ENCODE peak calls at places on chromosomes 4 and X, in nine cellular contexts. P is endodermal cell, G is suprapubic skin, F is left lung, D is right lobe of liver, N is fibroblast of lung, Z is astrocyte, H is body of pancreas, I is upper lobe of right lung. Y is an unnamed sample.
A peak's percentile ranks its signal among the peaks of the same experiment; 100 is the strongest.

GRCh38 chrX:123899701-123900100 is 39.8 kb downstream of the XIAP start:
- DNase-seq in P (no peak), G (no peak), F (no peak), D (no peak), N (peak; percentile 39), Z (peak; percentile 17), H (no peak), I (no peak), Y (no peak)

GRCh38 chrX:20461576-20461975 is 194.9 kb upstream of the RPS6KA3 start:
- DNase-seq in P (no peak), G (no peak), F (no peak), D (no peak), N (peak; percentile 81), Z (peak; percentile 78), H (no peak), I (no peak), Y (peak; percentile 73)

GRCh38 chr4:41009411-41009810 is 204.9 kb downstream of the APBB2 start:
- DNase-seq in P (no peak), G (no peak), F (no peak), D (no peak), N (peak; percentile 72), Z (peak; percentile 69), H (no peak), I (no peak), Y (peak; percentile 5)

GRCh38 chrX:20029728-20030127 is 38.9 kb upstream of the BCLAF3 start:
- DNase-seq in P (no peak), G (no peak), F (no peak), D (peak; percentile 55), N (no peak), Z (no peak), H (peak; percentile 38), I (no peak), Y (peak; percentile 9)

GRCh38 chrX:138710311-138710791 is 1.2 kb downstream of the FGF13 start:
- DNase-seq in P (peak; percentile 57), G (no peak), F (peak; percentile 35), D (no peak), N (no peak), Z (no peak), H (no peak), I (no peak), Y (no peak)

GRCh38 chrX:34654939-34655338 is 2.1 kb downstream of the TMEM47 start:
- DNase-seq in P (no peak), G (no peak), F (no peak), D (no peak), N (peak; percentile 20), Z (no peak), H (no peak), I (no peak), Y (no peak)

GRCh38 chr4:46354863-46355262 is 35.1 kb downstream of the GABRA2 start:
- DNase-seq in P (no peak), G (no peak), F (no peak), D (no peak), N (no peak), Z (no peak), H (no peak), I (no peak), Y (no peak)

GRCh38 chrX:118350715-118351114 is 4.8 kb downstream of the WDR44 start:
- DNase-seq in P (no peak), G (no peak), F (no peak), D (no peak), N (no peak), Z (no peak), H (no peak), I (no peak), Y (no peak)

GRCh38 chrX:153226344-153227190 is 47.5 kb downstream of the MAGEA1 start:
- DNase-seq in P (peak; percentile 96), G (no peak), F (peak; percentile 79), D (no peak), N (peak; percentile 36), Z (peak; percentile 20), H (peak; percentile 9), I (peak; percentile 91), Y (peak; percentile 47)

GRCh38 chrX:153801646-153802045 is 7.2 kb downstream of the SSR4 start:
- DNase-seq in P (no peak), G (no peak), F (no peak), D (no peak), N (no peak), Z (no peak), H (no peak), I (no peak), Y (no peak)

GRCh38 chr4:7929530-7929951 is 10.1 kb downstream of the AFAP1 start:
- DNase-seq in P (peak; percentile 81), G (no peak), F (no peak), D (no peak), N (no peak), Z (no peak), H (peak; percentile 33), I (peak; percentile 72), Y (no peak)

GRCh38 chr4:2662598-2662997 is 93.5 kb downstream of the TNIP2 start:
- DNase-seq in P (no peak), G (no peak), F (no peak), D (no peak), N (peak; percentile 87), Z (peak; percentile 86), H (no peak), I (no peak), Y (no peak)

GRCh38 chr4:2663275-2663674 is 92.9 kb downstream of the TNIP2 start:
- DNase-seq in P (no peak), G (no peak), F (no peak), D (no peak), N (no peak), Z (no peak), H (no peak), I (no peak), Y (no peak)

DNA sequence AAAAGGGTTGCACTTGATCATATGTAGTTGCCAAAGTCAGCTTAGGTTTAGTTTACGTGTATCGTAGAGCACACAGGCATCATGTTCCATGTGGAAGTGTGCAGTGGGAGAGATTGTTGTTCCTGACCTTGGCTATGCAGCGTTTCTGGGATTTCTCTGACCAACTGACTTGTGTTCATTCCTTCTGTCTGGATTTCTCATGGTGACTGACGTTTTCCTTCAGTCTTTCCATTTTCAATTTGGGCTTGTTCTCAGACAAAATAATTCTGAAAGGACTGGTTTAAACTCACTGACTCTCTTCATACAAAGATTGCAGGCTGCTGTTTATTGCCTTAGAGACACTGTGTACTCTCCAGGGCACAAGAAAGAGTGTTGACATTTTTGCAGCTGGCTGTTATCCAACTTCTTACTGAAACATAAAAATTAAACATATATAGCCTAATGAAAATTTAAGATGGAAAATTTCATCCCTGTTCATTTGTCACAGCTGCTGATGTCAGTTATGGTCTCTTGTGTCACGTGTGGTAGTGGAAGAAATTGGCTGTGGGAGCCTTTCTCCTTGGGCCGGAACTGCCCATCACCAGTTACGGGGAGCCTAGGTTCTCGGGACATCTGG is 95.4 kb downstream of the TNIP2 start:
- DNase-seq in P (no peak), G (no peak), F (no peak), D (no peak), N (no peak), Z (no peak), H (no peak), I (no peak), Y (no peak)
- H3K36me3 ChIP-seq in P (peaks cover 78% of the 10 kb centered on the region), G (peaks cover 54% of the 10 kb centered on the region), F (no peaks in the 10 kb centered on the region), D (peaks cover 65% of the 10 kb centered on the region), N (peaks cover 15% of the 10 kb centered on the region), Z (peaks cover 38% of the 10 kb centered on the region), H (peaks cover 6% of the 10 kb centered on the region), I (peaks cover 75% of the 10 kb centered on the region), Y (peaks cover 5% of the 10 kb centered on the region)

GRCh38 chr4:15131551-15131950 is 129.3 kb downstream of the CPEB2 start:
- DNase-seq in P (peak; percentile 52), G (no peak), F (peak; percentile 10), D (no peak), N (no peak), Z (no peak), H (no peak), I (no peak), Y (no peak)
- TF ChIP-seq CTCF in P (no peak), G (no peak), F (no peak), D (no peak), N (no peak), Z (no peak), H (no peak), I (no peak), Y (no peak)

DNA sequence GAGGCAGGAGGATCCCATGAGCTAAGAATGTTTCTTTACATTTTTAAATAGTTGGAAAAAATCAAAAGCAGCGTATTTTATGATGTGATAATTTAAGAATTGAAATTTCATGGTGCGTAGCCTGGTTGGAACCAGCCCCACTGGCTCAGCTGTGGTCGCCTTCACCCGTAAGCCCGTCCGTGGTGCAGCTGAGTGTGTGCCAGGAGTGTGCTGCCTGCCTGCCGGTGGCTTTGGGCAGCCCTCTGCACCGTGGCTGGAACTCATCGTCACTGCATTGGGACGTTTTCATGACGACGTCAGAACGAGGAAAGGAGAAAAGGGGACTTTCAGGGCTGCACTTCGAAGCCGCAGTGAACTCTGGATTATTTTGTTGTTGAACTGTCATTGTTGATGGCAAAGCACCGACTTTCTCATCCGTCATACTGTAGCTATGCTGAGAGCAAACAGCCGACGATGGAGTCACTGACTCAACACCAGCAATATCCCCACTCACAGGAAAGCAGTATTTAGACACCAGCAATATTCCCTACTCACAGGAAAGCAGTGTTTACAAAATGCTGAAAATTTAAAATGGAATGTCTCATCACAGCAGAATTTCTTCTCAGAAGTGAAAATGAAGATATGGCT is 35.1 kb downstream of the PCGF3 start:
- DNase-seq in P (no peak), G (no peak), F (peak; percentile 64), D (no peak), N (peak; percentile 48), Z (peak; percentile 36), H (no peak), I (no peak), Y (no peak)
- H3K36me3 ChIP-seq in P (peaks cover 67% of the 10 kb centered on the region), G (peaks cover 65% of the 10 kb centered on the region), F (no peaks in the 10 kb centered on the region), D (peaks cover 20% of the 10 kb centered on the region), N (peaks cover 14% of the 10 kb centered on the region), Z (peaks cover 17% of the 10 kb centered on the region), H (peaks cover 16% of the 10 kb centered on the region), I (peaks cover 38% of the 10 kb centered on the region), Y (peaks cover 1% of the 10 kb centered on the region)

GRCh38 chr4:107757293-107757692 is 37.3 kb upstream of the PAPSS1 start:
- DNase-seq in P (no peak), G (no peak), F (no peak), D (no peak), N (no peak), Z (no peak), H (no peak), I (no peak), Y (no peak)

GRCh38 chr4:107755841-107756356 is 35.9 kb upstream of the PAPSS1 start:
- DNase-seq in P (no peak), G (no peak), F (no peak), D (no peak), N (peak; percentile 39), Z (peak; percentile 38), H (no peak), I (no peak), Y (no peak)

GRCh38 chr4:107760281-107760947 is 40.4 kb upstream of the PAPSS1 start:
- DNase-seq in P (peak; percentile 53), G (no peak), F (no peak), D (peak; percentile 73), N (no peak), Z (no peak), H (peak; percentile 61), I (no peak), Y (no peak)

DNA sequence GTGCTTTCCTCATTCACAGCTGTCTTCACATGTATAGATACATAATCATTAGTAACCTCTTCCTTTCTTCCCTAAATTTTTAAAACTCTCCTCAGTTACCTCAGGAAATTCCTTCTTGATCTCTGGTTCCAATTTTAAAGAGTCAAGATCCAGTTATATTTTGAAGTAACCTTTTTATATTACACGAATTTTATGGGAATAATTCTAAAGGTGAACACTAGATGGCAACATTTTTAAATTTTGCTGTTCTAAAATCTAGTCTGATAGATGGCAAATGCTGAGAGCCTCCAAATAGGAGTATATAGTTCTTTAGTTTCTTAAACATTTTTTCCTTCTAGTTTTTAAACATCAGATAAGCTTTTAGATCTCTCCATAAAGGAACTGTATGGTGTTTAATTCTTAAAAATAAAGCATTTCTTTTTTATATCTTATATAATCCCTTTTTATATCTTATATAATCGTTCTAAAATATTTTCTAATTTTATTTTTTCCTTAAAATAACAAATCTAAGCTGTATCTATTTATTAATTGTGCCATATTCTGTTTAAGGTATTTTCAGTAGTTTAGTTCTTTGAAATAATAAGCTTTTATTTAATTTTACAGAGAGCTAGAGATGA is 37.9 kb upstream of the PAPSS1 start:
- DNase-seq in P (no peak), G (no peak), F (no peak), D (no peak), N (peak; percentile 33), Z (peak; percentile 11), H (no peak), I (no peak), Y (no peak)
- TF ChIP-seq CTCF in P (peak; percentile 78), G (peak; percentile 33), F (peak; percentile 14), D (peak; percentile 66), N (no peak), Z (peak; percentile 25), H (peak; percentile 68), I (peak; percentile 67), Y (peak; percentile 20)